ENCODE peak calls at places on chromosome 17, in seven cellular contexts. J is AG04450, D is tibial artery, W is HCT116, B is heart right ventricle, S is body of pancreas, V is aorta. M is an unnamed sample.

GRCh38 chr17:55086635-55087058 is 118.1 kb downstream of the STXBP4 start:
- DNase-seq in J (peak), D (no peak), W (peak), B (no peak), S (no peak), V (no peak), M (no peak)

GRCh38 chr17:19630651-19631050 is 17.9 kb upstream of the ALDH3A2 start:
- DNase-seq in J (no peak), D (no peak), W (no peak), B (no peak), S (no peak), V (no peak), M (no peak)

GRCh38 chr17:38893612-38894011 is 23.8 kb downstream of the LASP1 start:
- DNase-seq in J (no peak), D (no peak), W (no peak), B (no peak), S (no peak), V (peak), M (no peak)

GRCh38 chr17:2955931-2956582 is 107.3 kb downstream of the OR1D5 start:
- DNase-seq in J (no peak), D (no peak), W (no peak), B (no peak), S (peak), V (no peak), M (no peak)

GRCh38 chr17:40490289-40490853 is 11.1 kb downstream of the TNS4 start:
- DNase-seq in J (peak), D (peak), W (no peak), B (peak), S (peak), V (peak), M (no peak)

GRCh38 chr17:81339502-81340296 is 44.6 kb upstream of the SLC38A10 start:
- DNase-seq in J (no peak), D (no peak), W (no peak), B (no peak), S (peak), V (no peak), M (no peak)

GRCh38 chr17:285751-286422 is 66.7 kb downstream of the RPH3AL start:
- DNase-seq in J (no peak), D (peak), W (no peak), B (no peak), S (no peak), V (peak), M (no peak)

GRCh38 chr17:37512442-37513070 is 22.9 kb downstream of the DUSP14 start:
- DNase-seq in J (no peak), D (no peak), W (no peak), B (no peak), S (no peak), V (no peak), M (no peak)

GRCh38 chr17:7383742-7384488 is 3.0 kb downstream of the TNK1 start:
- DNase-seq in J (no peak), D (no peak), W (no peak), B (no peak), S (no peak), V (peak), M (no peak)

DNA sequence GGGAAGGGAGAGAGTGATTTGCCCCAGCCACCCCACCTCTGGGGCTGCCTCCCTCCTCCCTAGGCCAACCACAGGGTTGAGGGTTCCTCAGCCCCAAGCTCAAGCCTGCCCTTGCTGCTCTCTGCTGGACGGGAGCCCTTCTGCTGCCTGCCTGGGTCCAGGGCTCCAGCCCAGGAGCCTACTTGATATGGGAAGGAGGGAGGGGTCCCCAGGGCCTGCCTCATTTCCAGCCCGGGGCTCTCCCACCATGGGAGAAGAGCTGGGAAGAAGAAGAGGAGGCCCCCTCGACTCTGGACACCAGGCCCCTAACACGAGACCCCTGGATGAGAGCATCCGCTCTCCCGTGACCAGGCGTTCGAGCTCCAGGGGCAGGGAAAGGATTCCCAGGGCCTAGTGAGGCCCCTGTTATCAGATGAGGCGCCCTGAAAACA is 726 bp downstream of the SLC16A5 start:
- DNase-seq in J (no peak), D (no peak), W (no peak), B (no peak), S (no peak), V (no peak), M (no peak)
- H3K4me3 ChIP-seq in J (peak), D (peak), W (peak), B (peak), S (no peak), V (no peak), M (no peak)

GRCh38 chr17:50451943-50452626 is 16.6 kb downstream of the CHAD start:
- DNase-seq in J (no peak), D (no peak), W (no peak), B (no peak), S (no peak), V (no peak), M (no peak)
- H3K4me3 ChIP-seq in J (no peak), D (no peak), W (no peak), B (no peak), S (no peak), V (no peak), M (no peak)

DNA sequence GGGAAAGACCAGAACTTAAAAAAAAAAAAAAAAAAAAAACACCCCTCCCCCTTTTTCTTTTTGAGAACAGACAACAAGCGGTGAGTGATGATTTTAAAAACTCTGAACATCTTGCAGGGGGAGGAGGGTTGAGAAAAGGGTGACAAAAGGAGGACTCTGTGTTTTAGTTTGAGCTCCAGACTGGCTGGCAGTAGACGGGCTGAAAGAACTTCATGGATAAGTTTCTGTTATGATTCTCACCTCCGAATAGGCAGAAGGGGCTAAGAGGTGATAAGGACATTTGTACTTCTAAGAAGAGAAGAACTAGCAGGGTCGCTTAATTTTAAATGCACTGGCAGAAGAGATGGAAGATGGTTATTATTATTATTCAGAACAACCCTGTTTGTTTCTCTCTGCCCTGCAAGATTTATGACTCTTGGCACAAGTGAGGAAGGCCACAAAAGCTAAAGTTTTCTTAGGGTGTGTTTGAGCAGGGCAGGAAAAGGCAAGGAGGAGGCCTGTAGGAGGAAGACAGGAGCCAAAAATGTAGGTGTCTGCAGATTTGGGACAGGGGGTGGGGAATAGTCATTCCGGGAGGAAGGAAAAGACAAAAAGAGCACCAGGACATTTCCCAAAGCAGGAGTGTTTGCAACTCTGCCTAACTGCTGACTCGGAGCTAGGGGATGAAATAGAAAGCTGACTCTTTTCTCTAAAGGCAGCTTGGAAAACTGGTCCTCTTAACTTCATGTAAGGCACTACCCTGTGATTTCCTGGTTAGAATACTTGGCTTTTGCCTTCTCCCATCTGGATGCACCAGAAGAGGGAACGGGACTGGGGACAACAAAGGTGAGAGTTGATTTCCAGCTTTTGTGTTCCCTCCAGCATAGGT is 11.9 kb upstream of the HOXB2 start:
- DNase-seq in J (no peak), D (no peak), W (no peak), B (no peak), S (no peak), V (no peak), M (no peak)
- H3K4me3 ChIP-seq in J (peak), D (peak), W (no peak), B (no peak), S (no peak), V (no peak), M (no peak)

GRCh38 chr17:32558997-32559650 is 72.3 kb downstream of the CDK5R1 start:
- DNase-seq in J (no peak), D (no peak), W (no peak), B (no peak), S (no peak), V (no peak), M (no peak)
- H3K4me3 ChIP-seq in J (no peak), D (no peak), W (no peak), B (no peak), S (no peak), V (no peak), M (no peak)

DNA sequence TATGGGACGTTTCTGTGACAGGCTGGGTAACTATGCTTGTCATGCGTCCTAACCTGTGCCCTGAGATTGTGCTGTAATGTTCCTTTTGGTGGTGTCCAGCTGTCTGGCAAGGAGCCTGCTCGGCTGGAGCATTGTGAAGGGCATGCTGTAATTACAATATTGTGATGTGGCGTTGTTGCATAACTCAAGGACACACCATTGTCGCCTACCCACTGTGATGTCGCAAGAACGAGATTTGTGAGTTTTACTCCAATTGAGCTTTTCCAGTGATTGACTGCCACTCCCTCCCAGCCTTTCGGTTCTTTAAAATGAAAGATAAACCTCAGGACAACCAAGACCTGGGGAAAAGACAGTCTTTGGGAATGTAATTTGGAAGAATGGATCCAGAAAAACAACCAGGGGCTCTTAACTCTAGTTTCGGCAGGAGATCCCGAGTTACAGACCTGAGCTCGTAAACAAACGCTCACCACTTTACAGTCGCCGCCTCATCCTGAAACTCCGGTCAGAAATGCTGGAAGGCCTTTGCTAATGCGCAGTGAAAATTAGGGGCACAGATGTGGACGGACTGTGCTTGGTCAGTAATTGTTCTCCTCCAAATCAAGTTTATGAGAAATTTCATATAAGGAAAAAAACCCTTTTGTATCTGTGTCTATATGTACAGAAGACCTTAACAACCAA is 1.3 kb downstream of the ZNF750 start:
- DNase-seq in J (no peak), D (no peak), W (no peak), B (no peak), S (peak), V (no peak), M (peak)
- H3K4me3 ChIP-seq in J (no peak), D (no peak), W (no peak), B (peak), S (no peak), V (no peak), M (peak)

DNA sequence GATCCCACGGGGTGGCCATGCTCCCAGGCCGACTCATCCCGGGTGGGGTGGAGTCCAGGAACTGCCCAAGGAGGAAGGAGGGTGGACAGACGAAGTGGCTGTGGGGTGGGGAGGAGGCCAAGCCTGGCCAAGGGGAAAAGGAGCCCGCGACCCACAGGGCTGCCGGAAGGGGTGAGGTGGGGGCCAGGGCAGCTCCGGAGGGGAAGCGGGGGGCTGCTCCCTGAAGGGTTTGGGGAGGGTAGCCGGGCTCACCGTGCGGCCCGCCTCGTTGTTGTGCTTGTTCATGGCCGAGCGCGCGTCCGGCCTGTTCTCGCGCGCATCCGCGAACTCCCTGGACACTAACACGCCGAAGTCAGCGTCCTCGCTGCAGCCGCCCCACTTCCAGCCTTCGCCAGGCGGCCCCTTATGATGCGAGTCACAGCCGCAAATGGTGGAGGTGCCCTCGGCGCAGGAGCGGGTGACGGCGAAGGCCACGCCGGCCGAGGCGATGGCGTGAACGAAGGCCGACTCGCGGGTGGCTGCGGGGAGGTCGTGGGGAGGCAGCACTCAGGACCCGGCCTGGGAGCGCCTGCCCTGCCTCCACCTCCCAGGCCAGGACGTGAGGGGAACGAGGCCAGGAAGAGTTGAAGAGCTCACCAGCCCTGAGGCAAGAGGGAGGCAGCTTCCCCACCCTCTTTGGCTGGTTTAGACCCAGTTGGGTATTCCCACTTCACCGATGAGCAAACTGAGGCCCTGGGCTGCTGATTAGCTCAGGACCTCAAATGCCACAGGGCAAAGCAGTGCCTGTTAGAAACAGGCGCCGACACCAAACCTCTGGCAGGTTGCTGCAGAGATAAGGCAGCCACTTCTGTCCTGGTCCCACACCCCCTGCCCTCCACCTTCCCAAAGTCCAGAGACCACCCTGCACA is 48.7 kb downstream of the WNT3 start:
- DNase-seq in J (no peak), D (peak), W (no peak), B (no peak), S (no peak), V (no peak), M (no peak)
- H3K4me3 ChIP-seq in J (no peak), D (peak), W (no peak), B (no peak), S (no peak), V (no peak), M (no peak)

M was measured in LNCaP clone FGC.